ENCODE peak calls at places on chromosomes 13 and 19, in nine cellular contexts. C is MM.1S, O is hepatocyte, X is SK-N-SH, J is GM23248, M is neural progenitor cell, W is HCT116, L is OCI-LY7, F is PC-3. H is an unnamed sample.

GRCh38 chr19:32357720-32358119 is 12.3 kb downstream of the ZNF507 start:
- DNase-seq in C (no peak), L (no peak), O (no peak), M (no peak), X (no peak), F (peak; percentile 36), J (peak; percentile 18), W (no peak), H (no peak)

GRCh38 chr19:13430790-13431582 is 75.3 kb downstream of the CACNA1A start:
- DNase-seq in C (peak; percentile 19), L (peak; percentile 51), F (peak; percentile 83), J (peak; percentile 76), O (peak; percentile 51), W (peak; percentile 51), M (peak; percentile 63), X (peak; percentile 39), H (peak; percentile 87)

GRCh38 chr19:53549354-53549753 is 11.4 kb downstream of the ZNF331 start:
- DNase-seq in M (no peak), L (no peak), W (no peak), F (no peak), J (peak; percentile 89), X (no peak), O (peak; percentile 34), C (no peak), H (peak; percentile 47)

GRCh38 chr13:26412263-26412662 is 145.2 kb upstream of the WASF3 start:
- DNase-seq in M (no peak), X (no peak), F (no peak), L (no peak), O (no peak), W (no peak), C (no peak), J (no peak), H (no peak)

GRCh38 chr13:36030670-36031331 is 100.4 kb downstream of the DCLK1 start:
- DNase-seq in W (no peak), X (peak; percentile 20), J (peak; percentile 96), O (peak; percentile 15), L (no peak), C (no peak), F (peak; percentile 39), M (peak; percentile 3), H (peak; percentile 27)

GRCh38 chr13:45615501-45616101 is at the start of gene ERICH6B:
- DNase-seq in W (no peak), O (peak; percentile 84), F (no peak), J (no peak), C (no peak), M (peak; percentile 92), L (no peak), X (no peak), H (peak; percentile 91)

GRCh38 chr19:13935765-13936486 is 2.3 kb downstream of the PODNL1 start:
- DNase-seq in X (peak; percentile 73), W (no peak), O (peak; percentile 12), L (no peak), F (no peak), C (no peak), M (peak; percentile 74), J (no peak), H (peak; percentile 81)

GRCh38 chr13:31094331-31095015 is 67.2 kb downstream of the HSPH1 start:
- DNase-seq in X (no peak), M (no peak), C (no peak), O (no peak), F (peak; percentile 55), J (no peak), W (no peak), L (no peak), H (no peak)

GRCh38 chr19:2477732-2478191 is 1.8 kb downstream of the GADD45B start:
- DNase-seq in M (no peak), O (peak; percentile 29), J (peak; percentile 64), W (no peak), C (peak; percentile 56), L (peak; percentile 69), X (no peak), F (peak; percentile 35), H (no peak)

GRCh38 chr13:84658881-84659661 is 776.8 kb upstream of the SLITRK1 start:
- DNase-seq in X (no peak), F (no peak), O (no peak), L (no peak), M (no peak), J (peak; percentile 18), C (peak; percentile 20), W (no peak), H (no peak)

GRCh38 chr19:17234911-17235617 is 9.0 kb downstream of the OCEL1 start:
- DNase-seq in L (peak; percentile 73), F (peak; percentile 46), M (peak; percentile 76), J (peak; percentile 73), X (peak; percentile 86), W (no peak), C (peak; percentile 66), O (no peak), H (peak; percentile 85)

GRCh38 chr13:79647518-79647917 is 166.6 kb downstream of the NDFIP2 start:
- DNase-seq in J (no peak), W (no peak), L (no peak), M (no peak), F (peak; percentile 7), O (peak; percentile 63), X (peak; percentile 24), C (no peak), H (no peak)

GRCh38 chr19:51365211-51366049 is 758 bp downstream of the ETFB start:
- DNase-seq in X (no peak), O (peak; percentile 81), M (no peak), C (no peak), J (peak; percentile 84), W (no peak), F (peak; percentile 60), L (peak; percentile 58), H (peak; percentile 39)

GRCh38 chr13:112615391-112615790 is 27.4 kb upstream of the TUBGCP3 start:
- DNase-seq in X (no peak), M (no peak), J (no peak), W (no peak), C (no peak), O (no peak), L (no peak), F (no peak), H (no peak)

GRCh38 chr19:16202320-16203255 is 4.9 kb downstream of the AP1M1 start:
- DNase-seq in O (no peak), C (no peak), L (no peak), J (peak; percentile 49), F (no peak), M (no peak), W (no peak), X (peak; percentile 4), H (no peak)

DNA sequence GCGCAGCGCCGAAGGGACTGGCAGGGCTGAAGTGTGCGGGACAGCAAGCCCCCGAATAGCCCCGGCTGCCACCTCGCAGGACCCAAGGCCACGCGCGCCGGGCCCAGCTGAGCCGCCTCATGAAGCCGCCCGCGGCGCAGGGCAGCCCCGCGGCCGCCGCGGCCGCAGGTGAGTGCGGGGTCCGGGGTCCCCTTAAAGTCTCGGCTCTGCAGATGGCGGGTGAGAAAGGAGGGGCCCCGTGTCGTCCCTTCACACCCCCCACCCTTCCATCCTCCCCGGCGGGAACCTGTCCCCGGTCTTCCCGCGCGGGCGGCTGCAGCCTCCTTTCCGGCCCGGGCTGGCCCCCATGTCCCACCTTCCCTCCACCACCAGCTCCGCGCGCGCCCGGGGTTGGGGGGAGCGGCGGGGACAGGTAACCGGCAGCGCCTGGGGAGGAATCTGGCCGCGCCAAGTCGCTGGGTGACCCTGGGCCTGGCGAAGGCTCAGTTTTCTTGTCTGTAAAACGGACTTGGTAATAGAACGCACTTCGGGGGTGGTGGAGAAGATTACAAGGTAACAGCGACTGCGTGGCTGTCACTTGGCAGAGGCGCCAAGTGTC is 338 bp downstream of the RGCC start:
- DNase-seq in L (peak; percentile 51), X (peak; percentile 66), O (peak; percentile 13), W (no peak), C (peak; percentile 8), J (peak; percentile 27), M (no peak), F (no peak), H (peak; percentile 29)
- TF ChIP-seq EZH2phosphoT487 in L (no peak), X (no peak), O (no peak), W (no peak), C (no peak), J (no peak), M (peak; percentile 62), F (no peak), H (no peak)

GRCh38 chr19:40650749-40651305 is 39.6 kb downstream of the NUMBL start:
- DNase-seq in X (no peak), C (no peak), O (no peak), J (peak; percentile 93), L (no peak), M (no peak), F (no peak), W (no peak), H (no peak)
- H3K4me2 ChIP-seq in X (no peak overlapping the region), C (no peak overlapping the region), O (no peak overlapping the region), J (peak overlapping the region; percentile 46), L (no peak overlapping the region), M (no peak overlapping the region), F (no peak overlapping the region), W (no peak overlapping the region), H (no peak overlapping the region)

GRCh38 chr19:44598355-44598754 is 15.0 kb upstream of the IGSF23 start:
- DNase-seq in M (no peak), J (no peak), C (no peak), X (no peak), W (no peak), O (no peak), L (no peak), F (no peak), H (no peak)
- H3K4me1 ChIP-seq in M (peaks cover 6% of the 10 kb centered on the region), J (peaks cover 11% of the 10 kb centered on the region), C (no peaks in the 10 kb centered on the region), X (no peaks in the 10 kb centered on the region), W (peaks cover 17% of the 10 kb centered on the region), O (peaks cover 20% of the 10 kb centered on the region), L (no peaks in the 10 kb centered on the region), F (peaks cover 16% of the 10 kb centered on the region), H (peaks cover 22% of the 10 kb centered on the region)

GRCh38 chr13:28056426-28056825 is 44.0 kb downstream of the FLT3 start:
- DNase-seq in F (no peak), O (no peak), X (no peak), J (no peak), M (no peak), C (no peak), W (no peak), L (no peak), H (no peak)

GRCh38 chr13:28049215-28049614 is 51.2 kb downstream of the FLT3 start:
- DNase-seq in J (no peak), W (no peak), F (no peak), X (no peak), L (no peak), C (no peak), O (no peak), M (no peak), H (no peak)

GRCh38 chr13:28049880-28050871 is 50.2 kb downstream of the FLT3 start:
- DNase-seq in W (no peak), F (no peak), X (no peak), J (no peak), L (no peak), C (no peak), O (no peak), M (no peak), H (peak; percentile 85)

GRCh38 chr13:28055362-28055761 is 45.0 kb downstream of the FLT3 start:
- DNase-seq in M (no peak), O (no peak), J (no peak), W (no peak), C (no peak), X (no peak), F (no peak), L (no peak), H (no peak)

DNA sequence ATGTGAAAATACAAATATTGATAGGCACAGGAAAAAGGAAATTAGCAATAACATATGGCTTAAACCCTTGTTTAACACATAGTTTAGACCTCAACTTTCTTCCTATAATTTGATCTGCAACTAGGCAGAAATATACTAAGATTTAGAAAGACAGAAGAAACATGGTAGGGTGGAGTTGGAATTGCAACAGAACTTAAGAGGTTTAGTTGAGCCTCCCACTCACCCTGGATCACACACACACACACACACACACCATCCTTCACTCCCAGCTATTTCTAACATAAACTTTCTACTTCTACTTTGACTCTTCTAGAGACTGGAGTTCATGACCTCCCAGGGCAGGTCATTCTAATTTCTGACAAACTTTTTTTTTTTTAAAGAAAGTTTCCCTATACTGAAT is 47.4 kb downstream of the FLT3 start:
- DNase-seq in C (no peak), O (no peak), L (no peak), X (no peak), W (no peak), F (no peak), M (no peak), J (no peak), H (no peak)
- TF ChIP-seq EZH2phosphoT487 in C (no peak), O (no peak), L (no peak), X (no peak), W (no peak), F (no peak), M (no peak), J (no peak), H (no peak)

H was measured in GM23338.